ENCODE peak calls at places on chromosomes 1 and 21, in four cellular contexts. G is RCC 7860; D is NCI-H510A treated with DMSO at 0.1 percent for 48 hours; U is effector memory CD4-positive, alpha-beta T cell. N is an unnamed sample.

GRCh38 chr1:19074361-19074901 is 118.0 kb upstream of the IFFO2 start:
- DNase-seq in D (no peak), U (peak; percentile 41), G (no peak), N (no peak)

GRCh38 chr1:88524129-88524528 is 159.9 kb upstream of the PKN2 start:
- DNase-seq in G (no peak), U (no peak), D (no peak), N (no peak)

GRCh38 chr21:28393279-28393678 is 599.4 kb downstream of the LTN1 start:
- DNase-seq in U (no peak), G (no peak), D (peak; percentile 93), N (no peak)

GRCh38 chr1:55735110-55735509 is 519.9 kb upstream of the USP24 start:
- DNase-seq in D (no peak), G (peak; percentile 27), U (no peak), N (no peak)

GRCh38 chr1:114253900-114254299 is 100.2 kb upstream of the SYT6 start:
- DNase-seq in G (no peak), D (no peak), U (no peak), N (no peak)

GRCh38 chr1:182169203-182169602 is 107.7 kb upstream of the ZNF648 start:
- DNase-seq in G (no peak), U (no peak), D (peak; percentile 34), N (no peak)

GRCh38 chr1:218658899-218659298 is 313.8 kb downstream of the TGFB2 start:
- DNase-seq in G (peak; percentile 100), U (no peak), D (no peak), N (no peak)

GRCh38 chr1:37017737-37018136 is 16.6 kb downstream of the GRIK3 start:
- DNase-seq in D (no peak), U (no peak), G (no peak), N (no peak)

GRCh38 chr1:213657879-213658278 is 329.9 kb upstream of the PROX1 start:
- DNase-seq in U (no peak), D (peak; percentile 61), G (no peak), N (no peak)

GRCh38 chr1:52365091-52365745 is 787 bp downstream of the CC2D1B start:
- DNase-seq in U (peak; percentile 5), G (peak; percentile 41), D (no peak), N (peak; percentile 23)

GRCh38 chr1:228872080-228872479 is 136.8 kb downstream of the RHOU start:
- DNase-seq in D (no peak), U (no peak), G (no peak), N (no peak)

GRCh38 chr1:20732071-20732587 is 374 bp downstream of the SH2D5 start:
- DNase-seq in U (peak; percentile 34), D (peak; percentile 72), G (peak; percentile 65), N (peak; percentile 44)

GRCh38 chr21:42538479-42539275 is 25.0 kb downstream of the SLC37A1 start:
- DNase-seq in G (no peak), D (peak; percentile 86), U (no peak), N (no peak)

GRCh38 chr1:116362050-116362449 is 11.0 kb upstream of the ATP1A1 start:
- DNase-seq in D (no peak), U (no peak), G (no peak), N (no peak)

GRCh38 chr1:187617776-187618175 is 789.0 kb downstream of the PLA2G4A start:
- DNase-seq in G (no peak), U (no peak), D (no peak), N (no peak)

GRCh38 chr1:107787299-107787698 is 177.7 kb downstream of the VAV3 start:
- DNase-seq in U (no peak), D (no peak), G (no peak), N (no peak)

GRCh38 chr1:8660455-8660854 is 157.0 kb downstream of the RERE start:
- DNase-seq in G (peak; percentile 81), D (peak; percentile 80), U (no peak), N (peak; percentile 6)

N was measured in prostate gland.